ENCODE peak calls at places on chromosomes 5 and 9, in seven cellular contexts. L is NCI-H187; B is stimulated activated CD4-positive, alpha-beta T cell treated with anti-CD3 and anti-CD28 coated beads, Interleukin-2, amount 100 ng/mL, for 48 hours; P is IMR-90; C is nephron progenitor cell; W is CD4-positive, alpha-beta memory T cell; S is HEK293T. N is an unnamed sample.

GRCh38 chr5:90529939-90530677 is 724 bp upstream of the LYSMD3 start:
- DNase-seq in L (peak; percentile 8), B (peak; percentile 36), P (peak; percentile 82), C (peak; percentile 60), W (peak; percentile 90), S (peak; percentile 61), N (peak; percentile 30)

GRCh38 chr5:79845448-79846197 is 145.4 kb downstream of the MTX3 start:
- DNase-seq in L (no peak), B (no peak), P (peak; percentile 89), C (no peak), W (no peak), S (no peak), N (no peak)

GRCh38 chr9:114779352-114779845 is 26.4 kb downstream of the TNFSF15 start:
- DNase-seq in L (no peak), B (no peak), P (no peak), C (no peak), W (no peak), S (no peak), N (no peak)

GRCh38 chr5:98780390-98780789 is 6.9 kb downstream of the RGMB start:
- DNase-seq in L (no peak), B (no peak), P (no peak), C (no peak), W (no peak), S (no peak), N (no peak)

GRCh38 chr9:78575791-78576190 is 278.9 kb downstream of the PSAT1 start:
- DNase-seq in L (no peak), B (no peak), P (no peak), C (no peak), W (no peak), S (no peak), N (no peak)

GRCh38 chr5:67816456-67816855 is 399.1 kb upstream of the PIK3R1 start:
- DNase-seq in L (no peak), B (no peak), P (no peak), C (no peak), W (no peak), S (no peak), N (no peak)

GRCh38 chr5:97043511-97043910 is 98.9 kb downstream of the LIX1 start:
- DNase-seq in L (no peak), B (no peak), P (no peak), C (no peak), W (no peak), S (no peak), N (no peak)

GRCh38 chr9:68870049-68870448 is 143.9 kb downstream of the PRKACG start:
- DNase-seq in L (no peak), B (no peak), P (no peak), C (no peak), W (no peak), S (no peak), N (no peak)

GRCh38 chr5:40554794-40555193 is 124.9 kb upstream of the PTGER4 start:
- DNase-seq in L (no peak), B (no peak), P (no peak), C (no peak), W (no peak), S (no peak), N (no peak)

GRCh38 chr5:16617272-16617973 is 626 bp upstream of the RETREG1 start:
- DNase-seq in L (no peak), B (peak; percentile 40), P (no peak), C (no peak), W (peak; percentile 59), S (no peak), N (no peak)

GRCh38 chr9:80516678-80517077 is 944.9 kb downstream of the TLE4 start:
- DNase-seq in L (no peak), B (no peak), P (no peak), C (no peak), W (no peak), S (no peak), N (no peak)

GRCh38 chr5:80837679-80838078 is 122.5 kb upstream of the RASGRF2 start:
- DNase-seq in L (no peak), B (peak; percentile 3), P (no peak), C (no peak), W (no peak), S (no peak), N (peak; percentile 2)

GRCh38 chr5:134072471-134073220 is 41.8 kb upstream of the TCF7 start:
- DNase-seq in L (no peak), B (no peak), P (no peak), C (no peak), W (no peak), S (no peak), N (no peak)

GRCh38 chr9:101119206-101119819 is 90.8 kb downstream of the PLPPR1 start:
- DNase-seq in L (peak; percentile 16), B (peak; percentile 17), P (no peak), C (peak; percentile 78), W (no peak), S (peak; percentile 55), N (peak; percentile 8)

GRCh38 chr9:105932276-105932675 is 237.9 kb downstream of the TMEM38B start:
- DNase-seq in L (no peak), B (no peak), P (no peak), C (no peak), W (no peak), S (no peak), N (no peak)

GRCh38 chr5:72210913-72211670 is 103.8 kb downstream of the MAP1B start:
- DNase-seq in L (no peak), B (no peak), P (peak; percentile 88), C (no peak), W (no peak), S (no peak), N (no peak)

GRCh38 chr5:143063175-143063970 is 293.2 kb downstream of the ARHGAP26 start:
- DNase-seq in L (peak; percentile 39), B (no peak), P (peak; percentile 51), C (no peak), W (no peak), S (no peak), N (no peak)

GRCh38 chr9:93286252-93287188 is 102.6 kb downstream of the WNK2 start:
- DNase-seq in L (peak; percentile 26), B (no peak), P (no peak), C (no peak), W (no peak), S (no peak), N (no peak)

GRCh38 chr5:123582570-123583293 is 70.8 kb downstream of the CSNK1G3 start:
- DNase-seq in L (no peak), B (no peak), P (no peak), C (no peak), W (no peak), S (no peak), N (no peak)

GRCh38 chr5:154199263-154199662 is 8.7 kb downstream of the GALNT10 start:
- DNase-seq in L (no peak), B (no peak), P (no peak), C (no peak), W (no peak), S (no peak), N (no peak)

GRCh38 chr9:101333490-101333889 is 51.3 kb downstream of the BAAT start:
- DNase-seq in L (no peak), B (no peak), P (no peak), C (no peak), W (no peak), S (no peak), N (no peak)

GRCh38 chr5:176535655-176536131 is 1.5 kb downstream of the RNF44 start:
- DNase-seq in L (no peak), B (no peak), P (no peak), C (no peak), W (no peak), S (no peak), N (no peak)

GRCh38 chr9:36161187-36161586 is 8.0 kb upstream of the CCIN start:
- DNase-seq in L (no peak), B (no peak), P (peak; percentile 34), C (no peak), W (no peak), S (no peak), N (no peak)

GRCh38 chr5:64869419-64869818 is 100.7 kb downstream of the CWC27 start:
- DNase-seq in L (no peak), B (no peak), P (peak; percentile 88), C (no peak), W (no peak), S (no peak), N (no peak)

GRCh38 chr5:138138949-138139775 is at the start of gene NME5:
- DNase-seq in L (peak; percentile 57), B (no peak), P (peak; percentile 40), C (peak; percentile 65), W (no peak), S (peak; percentile 30), N (no peak)

GRCh38 chr9:5857928-5858327 is 25.0 kb upstream of the ERMP1 start:
- DNase-seq in L (no peak), B (no peak), P (no peak), C (no peak), W (no peak), S (no peak), N (no peak)

GRCh38 chr9:371349-371748 is 156.7 kb downstream of the DOCK8 start:
- DNase-seq in L (no peak), B (no peak), P (no peak), C (no peak), W (no peak), S (peak; percentile 6), N (no peak)

GRCh38 chr9:110897899-110898298 is 140.4 kb downstream of the LPAR1 start:
- DNase-seq in L (no peak), B (no peak), P (peak; percentile 40), C (no peak), W (no peak), S (no peak), N (no peak)

GRCh38 chr5:6585168-6585567 is 47.7 kb downstream of the NSUN2 start:
- DNase-seq in L (no peak), B (no peak), P (no peak), C (no peak), W (no peak), S (no peak), N (no peak)

GRCh38 chr5:159826351-159827222 is 89.7 kb upstream of the ADRA1B start:
- DNase-seq in L (no peak), B (no peak), P (peak; percentile 81), C (no peak), W (no peak), S (no peak), N (no peak)

GRCh38 chr9:8863886-8864881 is 1064.6 kb upstream of the DMAC1 start:
- DNase-seq in L (no peak), B (no peak), P (no peak), C (no peak), W (no peak), S (no peak), N (no peak)

GRCh38 chr9:22278426-22278825 is 168.2 kb upstream of the DMRTA1 start:
- DNase-seq in L (no peak), B (no peak), P (no peak), C (no peak), W (no peak), S (no peak), N (no peak)

GRCh38 chr5:107670927-107671741 is at the start of gene EFNA5:
- DNase-seq in L (peak; percentile 12), B (peak; percentile 11), P (peak; percentile 46), C (peak; percentile 71), W (no peak), S (no peak), N (no peak)

GRCh38 chr5:135192351-135192750 is 158.3 kb upstream of the PITX1 start:
- DNase-seq in L (no peak), B (no peak), P (no peak), C (no peak), W (no peak), S (no peak), N (no peak)

GRCh38 chr5:138032028-138032571 is 779 bp downstream of the FAM13B start:
- DNase-seq in L (no peak), B (peak; percentile 2), P (peak; percentile 43), C (no peak), W (no peak), S (peak; percentile 9), N (peak; percentile 38)

GRCh38 chr9:135315572-135315971 is 164.0 kb upstream of the PPP1R26 start:
- DNase-seq in L (no peak), B (no peak), P (no peak), C (no peak), W (no peak), S (no peak), N (no peak)